ENCODE peak calls at places on chromosomes 4 and X, in ten cellular contexts. One of them, this sample, is unnamed.

GRCh38 chr4:148477276-148477675 is 35.1 kb upstream of the NR3C2 start:
- DNase-seq in iris pigment epithelial cell: no peak
- DNase-seq in KG1: no peak
- DNase-seq in germinal center: no peak
- DNase-seq in NB4: no peak
- DNase-seq in A549: no peak
- DNase-seq in Caki2: no peak
- DNase-seq in stimulated activated CD4-positive, alpha-beta T cell treated with anti-CD3 and anti-CD28 coated beads, TNF-alpha, amount 100 ng/mL, for 48 hours: no peak
- DNase-seq in B cell: no peak
- DNase-seq in naive B cell: no peak
- DNase-seq in this sample: no peak

GRCh38 chrX:76454456-76454927 is 27.0 kb downstream of the MAGEE1 start:
- DNase-seq in Caki2: peak
- DNase-seq in iris pigment epithelial cell: peak
- DNase-seq in A549: no peak
- DNase-seq in germinal center: peak
- DNase-seq in KG1: no peak
- DNase-seq in NB4: peak
- DNase-seq in B cell: no peak
- DNase-seq in naive B cell: peak
- DNase-seq in stimulated activated CD4-positive, alpha-beta T cell treated with anti-CD3 and anti-CD28 coated beads, TNF-alpha, amount 100 ng/mL, for 48 hours: no peak
- DNase-seq in this sample: peak

GRCh38 chr4:112270643-112271484 is 14.8 kb downstream of the TIFA start:
- DNase-seq in NB4: peak
- DNase-seq in KG1: no peak
- DNase-seq in Caki2: no peak
- DNase-seq in germinal center: no peak
- DNase-seq in iris pigment epithelial cell: peak
- DNase-seq in stimulated activated CD4-positive, alpha-beta T cell treated with anti-CD3 and anti-CD28 coated beads, TNF-alpha, amount 100 ng/mL, for 48 hours: no peak
- DNase-seq in naive B cell: no peak
- DNase-seq in B cell: no peak
- DNase-seq in A549: no peak
- DNase-seq in this sample: peak

GRCh38 chrX:134247492-134247891 is 10.5 kb downstream of the CCDC160 start:
- DNase-seq in KG1: no peak
- DNase-seq in iris pigment epithelial cell: no peak
- DNase-seq in A549: no peak
- DNase-seq in stimulated activated CD4-positive, alpha-beta T cell treated with anti-CD3 and anti-CD28 coated beads, TNF-alpha, amount 100 ng/mL, for 48 hours: no peak
- DNase-seq in NB4: no peak
- DNase-seq in germinal center: no peak
- DNase-seq in Caki2: no peak
- DNase-seq in B cell: no peak
- DNase-seq in naive B cell: no peak
- DNase-seq in this sample: no peak

GRCh38 chr4:2583092-2583491 is 46.6 kb downstream of the FAM193A start:
- DNase-seq in Caki2: no peak
- DNase-seq in germinal center: no peak
- DNase-seq in iris pigment epithelial cell: no peak
- DNase-seq in A549: no peak
- DNase-seq in NB4: no peak
- DNase-seq in KG1: no peak
- DNase-seq in B cell: no peak
- DNase-seq in stimulated activated CD4-positive, alpha-beta T cell treated with anti-CD3 and anti-CD28 coated beads, TNF-alpha, amount 100 ng/mL, for 48 hours: no peak
- DNase-seq in naive B cell: no peak
- DNase-seq in this sample: no peak

GRCh38 chrX:77446840-77447239 is 349 bp upstream of the FGF16 start:
- DNase-seq in NB4: no peak
- DNase-seq in B cell: no peak
- DNase-seq in stimulated activated CD4-positive, alpha-beta T cell treated with anti-CD3 and anti-CD28 coated beads, TNF-alpha, amount 100 ng/mL, for 48 hours: no peak
- DNase-seq in A549: no peak
- DNase-seq in KG1: no peak
- DNase-seq in iris pigment epithelial cell: peak
- DNase-seq in Caki2: no peak
- DNase-seq in germinal center: no peak
- DNase-seq in naive B cell: no peak
- DNase-seq in this sample: peak

GRCh38 chr4:137967480-137968190 is 274.5 kb downstream of the SLC7A11 start:
- DNase-seq in B cell: no peak
- DNase-seq in A549: no peak
- DNase-seq in Caki2: no peak
- DNase-seq in KG1: no peak
- DNase-seq in iris pigment epithelial cell: peak
- DNase-seq in naive B cell: no peak
- DNase-seq in germinal center: no peak
- DNase-seq in NB4: no peak
- DNase-seq in stimulated activated CD4-positive, alpha-beta T cell treated with anti-CD3 and anti-CD28 coated beads, TNF-alpha, amount 100 ng/mL, for 48 hours: no peak
- DNase-seq in this sample: no peak

GRCh38 chr4:65461781-65462180 is 208.5 kb downstream of the EPHA5 start:
- DNase-seq in Caki2: no peak
- DNase-seq in iris pigment epithelial cell: no peak
- DNase-seq in B cell: no peak
- DNase-seq in A549: no peak
- DNase-seq in stimulated activated CD4-positive, alpha-beta T cell treated with anti-CD3 and anti-CD28 coated beads, TNF-alpha, amount 100 ng/mL, for 48 hours: no peak
- DNase-seq in NB4: no peak
- DNase-seq in KG1: no peak
- DNase-seq in germinal center: no peak
- DNase-seq in naive B cell: no peak
- DNase-seq in this sample: no peak

GRCh38 chr4:103787057-103787456 is 67.3 kb upstream of the TACR3 start:
- DNase-seq in Caki2: no peak
- DNase-seq in A549: no peak
- DNase-seq in KG1: no peak
- DNase-seq in naive B cell: no peak
- DNase-seq in iris pigment epithelial cell: no peak
- DNase-seq in B cell: no peak
- DNase-seq in stimulated activated CD4-positive, alpha-beta T cell treated with anti-CD3 and anti-CD28 coated beads, TNF-alpha, amount 100 ng/mL, for 48 hours: no peak
- DNase-seq in germinal center: no peak
- DNase-seq in NB4: no peak
- DNase-seq in this sample: no peak

GRCh38 chr4:137422666-137423065 is 109.6 kb downstream of the PCDH18 start:
- DNase-seq in KG1: no peak
- DNase-seq in naive B cell: no peak
- DNase-seq in Caki2: no peak
- DNase-seq in A549: no peak
- DNase-seq in NB4: no peak
- DNase-seq in germinal center: no peak
- DNase-seq in B cell: no peak
- DNase-seq in iris pigment epithelial cell: peak
- DNase-seq in stimulated activated CD4-positive, alpha-beta T cell treated with anti-CD3 and anti-CD28 coated beads, TNF-alpha, amount 100 ng/mL, for 48 hours: no peak
- DNase-seq in this sample: no peak

GRCh38 chr4:84497220-84497834 is 1.8 kb downstream of the NKX6-1 start:
- DNase-seq in naive B cell: no peak
- DNase-seq in B cell: no peak
- DNase-seq in iris pigment epithelial cell: no peak
- DNase-seq in KG1: no peak
- DNase-seq in NB4: no peak
- DNase-seq in A549: no peak
- DNase-seq in stimulated activated CD4-positive, alpha-beta T cell treated with anti-CD3 and anti-CD28 coated beads, TNF-alpha, amount 100 ng/mL, for 48 hours: no peak
- DNase-seq in Caki2: no peak
- DNase-seq in germinal center: no peak
- DNase-seq in this sample: no peak

GRCh38 chrX:77597090-77597489 is 149.9 kb downstream of the FGF16 start:
- DNase-seq in B cell: no peak
- DNase-seq in iris pigment epithelial cell: peak
- DNase-seq in NB4: peak
- DNase-seq in A549: peak
- DNase-seq in naive B cell: no peak
- DNase-seq in KG1: no peak
- DNase-seq in stimulated activated CD4-positive, alpha-beta T cell treated with anti-CD3 and anti-CD28 coated beads, TNF-alpha, amount 100 ng/mL, for 48 hours: no peak
- DNase-seq in Caki2: peak
- DNase-seq in germinal center: no peak
- DNase-seq in this sample: no peak

GRCh38 chr4:141099326-141099725 is 33.9 kb downstream of the RNF150 start:
- DNase-seq in germinal center: no peak
- DNase-seq in NB4: no peak
- DNase-seq in Caki2: no peak
- DNase-seq in KG1: no peak
- DNase-seq in stimulated activated CD4-positive, alpha-beta T cell treated with anti-CD3 and anti-CD28 coated beads, TNF-alpha, amount 100 ng/mL, for 48 hours: no peak
- DNase-seq in A549: no peak
- DNase-seq in naive B cell: no peak
- DNase-seq in B cell: no peak
- DNase-seq in iris pigment epithelial cell: peak
- DNase-seq in this sample: no peak

GRCh38 chr4:42050850-42051249 is 60.5 kb downstream of the SLC30A9 start:
- DNase-seq in naive B cell: no peak
- DNase-seq in Caki2: no peak
- DNase-seq in germinal center: no peak
- DNase-seq in B cell: no peak
- DNase-seq in stimulated activated CD4-positive, alpha-beta T cell treated with anti-CD3 and anti-CD28 coated beads, TNF-alpha, amount 100 ng/mL, for 48 hours: no peak
- DNase-seq in KG1: no peak
- DNase-seq in A549: no peak
- DNase-seq in iris pigment epithelial cell: peak
- DNase-seq in NB4: no peak
- DNase-seq in this sample: no peak

This sample was measured in stimulated activated naive CD8-positive, alpha-beta T cell treated with anti-CD3 and anti-CD28 coated beads, Interleukin-15, amount 100 ng/mL, for 72 hours.